ENCODE peak calls at places on chromosome 15, in eight cellular contexts. O, K, X, P, J, V, H and U are unnamed samples.

GRCh38 chr15:101676965-101677364 is 24.8 kb upstream of the TM2D3 start:
- DNase-seq in K (peak), O (no peak), J (no peak), H (no peak), V (peak), P (no peak), X (no peak), U (no peak)

GRCh38 chr15:69685524-69686452 is 233.2 kb downstream of the RPLP1 start:
- DNase-seq in P (no peak), V (no peak), O (no peak), J (no peak), X (no peak), K (no peak), H (no peak), U (no peak)

GRCh38 chr15:74389115-74390048 is 21.9 kb upstream of the CYP11A1 start:
- DNase-seq in V (no peak), P (no peak), K (no peak), X (no peak), H (no peak), J (no peak), O (no peak), U (no peak)

GRCh38 chr15:59522988-59523461 is 85.0 kb downstream of the FAM81A start:
- DNase-seq in V (no peak), P (no peak), J (no peak), H (no peak), X (peak), O (no peak), K (no peak), U (peak)

GRCh38 chr15:68415501-68416157 is 16.3 kb downstream of the ITGA11 start:
- DNase-seq in V (no peak), P (no peak), X (peak), K (no peak), O (no peak), H (no peak), J (peak), U (peak)

GRCh38 chr15:36785396-36785795 is 206.0 kb downstream of the CDIN1 start:
- DNase-seq in P (no peak), X (no peak), H (no peak), V (no peak), O (no peak), K (no peak), J (no peak), U (no peak)

GRCh38 chr15:43516185-43516584 is 1.2 kb upstream of the MAP1A start:
- DNase-seq in H (peak), V (peak), X (peak), J (no peak), K (no peak), O (no peak), P (peak), U (no peak)

GRCh38 chr15:58932791-58933310 is 628 bp downstream of the SLTM start:
- DNase-seq in X (no peak), O (peak), H (peak), V (peak), K (peak), P (no peak), J (no peak), U (no peak)

GRCh38 chr15:101492752-101493692 is 3.5 kb upstream of the PCSK6 start:
- DNase-seq in X (no peak), H (no peak), O (no peak), V (no peak), K (no peak), P (no peak), J (no peak), U (no peak)

GRCh38 chr15:70557506-70558258 is 205.7 kb downstream of the UACA start:
- DNase-seq in V (no peak), O (no peak), H (no peak), K (no peak), X (peak), P (no peak), J (peak), U (no peak)

GRCh38 chr15:80473574-80474223 is 69.5 kb downstream of the ARNT2 start:
- DNase-seq in P (no peak), V (no peak), O (no peak), H (no peak), X (no peak), J (no peak), K (no peak), U (no peak)

GRCh38 chr15:80404719-80405553 is 754 bp downstream of the ARNT2 start:
- DNase-seq in V (peak), J (no peak), K (peak), P (peak), H (no peak), X (no peak), O (no peak), U (no peak)

GRCh38 chr15:32692286-32692685 is 25.5 kb upstream of the GREM1 start:
- DNase-seq in P (no peak), X (no peak), O (no peak), K (no peak), H (no peak), V (no peak), J (no peak), U (no peak)

GRCh38 chr15:46921906-46922305 is 795.4 kb upstream of the SEMA6D start:
- DNase-seq in J (no peak), X (no peak), H (no peak), V (no peak), P (no peak), K (no peak), O (no peak), U (no peak)

DNA sequence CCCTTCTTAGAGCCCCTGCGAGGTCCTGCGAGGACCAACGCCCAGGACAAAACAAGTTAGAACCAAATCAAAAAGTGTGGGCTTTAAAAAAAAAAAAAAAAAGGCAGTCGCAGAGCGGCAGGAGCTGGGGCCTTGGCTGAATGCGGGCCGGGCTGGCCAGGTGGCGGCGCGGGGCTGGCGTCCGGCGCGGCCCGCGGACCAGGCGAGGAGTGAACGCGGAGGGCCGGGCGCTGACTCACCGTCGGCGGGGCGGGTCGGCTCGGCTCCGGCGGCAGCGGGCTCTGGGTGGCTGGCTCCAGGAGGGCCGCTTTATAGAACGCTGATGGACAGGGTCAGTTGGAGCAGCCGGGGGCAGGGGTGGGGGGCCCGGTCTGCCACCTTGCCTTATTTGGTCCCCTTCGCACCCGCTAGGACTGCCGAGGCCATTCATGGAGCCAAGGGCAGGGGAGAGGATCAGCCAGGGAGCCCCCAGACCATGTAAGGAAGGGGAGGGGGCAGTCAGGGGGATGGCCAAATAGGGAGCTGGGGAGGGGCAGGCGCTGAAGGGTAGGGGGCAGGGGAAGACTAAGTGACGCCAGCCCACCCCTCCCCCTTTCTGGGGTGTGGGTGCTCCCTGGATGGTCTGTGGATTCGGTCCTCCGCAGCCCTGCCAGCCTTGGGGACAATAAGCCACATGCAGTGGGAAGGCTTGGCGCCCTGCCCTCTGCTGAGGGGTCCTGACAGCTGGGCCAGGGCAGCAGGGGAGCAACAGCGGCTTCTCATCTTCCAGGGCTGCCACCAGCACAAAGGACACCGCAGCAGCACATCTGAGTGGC is at the start of gene ACTC1:
- DNase-seq in H (peak), K (peak), J (no peak), X (no peak), V (peak), P (peak), O (peak), U (no peak)
- H3K4me3 ChIP-seq in H (no peak), K (peak), J (peak), X (no peak), V (no peak), P (peak), O (no peak), U (no peak)

GRCh38 chr15:76994496-76994895 is 430 bp upstream of the PSTPIP1 start:
- DNase-seq in K (no peak), O (no peak), P (no peak), X (no peak), H (no peak), V (no peak), J (peak), U (no peak)
- H3K4me3 ChIP-seq in K (no peak), O (no peak), P (no peak), X (peak), H (no peak), V (no peak), J (peak), U (peak)

GRCh38 chr15:60673918-60674558 is 195.1 kb upstream of the ICE2 start:
- DNase-seq in X (no peak), K (peak), O (peak), H (peak), J (no peak), P (no peak), V (peak), U (no peak)

GRCh38 chr15:60669351-60669750 is 190.4 kb upstream of the ICE2 start:
- DNase-seq in K (no peak), O (no peak), X (no peak), P (no peak), H (no peak), V (no peak), J (no peak), U (no peak)

GRCh38 chr15:60674704-60675405 is 195.9 kb upstream of the ICE2 start:
- DNase-seq in K (peak), V (no peak), J (no peak), X (no peak), H (no peak), O (peak), P (no peak), U (no peak)

GRCh38 chr15:60673156-60673555 is 194.2 kb upstream of the ICE2 start:
- DNase-seq in P (no peak), O (no peak), H (no peak), X (no peak), K (no peak), J (no peak), V (no peak), U (no peak)

GRCh38 chr15:60672400-60672799 is 193.5 kb upstream of the ICE2 start:
- DNase-seq in V (no peak), J (no peak), H (no peak), X (no peak), O (no peak), K (no peak), P (no peak), U (no peak)
- H3K4me3 ChIP-seq in V (no peak), J (no peak), H (no peak), X (no peak), O (no peak), K (no peak), P (no peak), U (no peak)

DNA sequence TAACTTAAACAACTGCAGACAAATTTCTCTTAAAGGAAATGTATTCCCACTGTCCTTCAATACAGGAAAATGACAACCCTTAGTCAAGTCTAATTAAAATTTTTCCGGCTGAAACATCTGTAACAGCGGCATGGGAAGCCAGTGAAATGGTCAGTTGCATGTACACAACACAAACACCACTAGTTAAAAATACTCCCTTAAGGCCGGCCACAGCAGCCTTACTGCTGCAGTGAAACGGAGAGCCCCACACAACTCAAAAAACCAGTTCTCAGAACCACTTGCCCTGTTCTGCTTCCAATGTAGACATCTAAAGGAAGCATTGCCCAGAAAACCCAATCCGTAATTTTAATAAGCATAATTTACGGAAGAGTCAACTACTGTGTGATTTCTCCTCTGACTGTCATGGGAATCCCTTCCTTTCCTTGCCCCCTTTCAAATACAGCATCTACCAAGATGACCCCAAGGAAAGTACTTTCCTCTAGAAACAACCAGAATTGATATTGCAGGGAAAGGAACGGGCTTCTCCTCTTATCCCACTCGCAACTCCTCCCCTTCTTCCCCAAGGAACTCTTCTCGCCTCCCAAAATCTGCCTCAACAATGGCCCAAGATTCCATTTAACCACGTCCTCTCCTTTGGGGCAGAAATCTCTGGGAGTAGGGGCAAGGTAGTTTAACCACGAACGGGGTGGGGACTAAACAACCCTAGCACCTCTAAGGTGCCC is 1.6 kb downstream of the FBN1 start:
- DNase-seq in V (peak), P (no peak), K (no peak), J (no peak), O (no peak), H (peak), X (no peak), U (no peak)
- H3K4me3 ChIP-seq in V (peak), P (peak), K (peak), J (peak), O (peak), H (peak), X (no peak), U (peak)

GRCh38 chr15:81484076-81484475 is 110.1 kb upstream of the TMC3 start:
- DNase-seq in O (no peak), K (no peak), V (no peak), X (no peak), P (no peak), H (no peak), J (no peak), U (no peak)
- H3K4me3 ChIP-seq in O (no peak), K (no peak), V (no peak), X (no peak), P (no peak), H (no peak), J (no peak), U (no peak)